ENCODE peak calls at places on chromosomes 2 and 18, in seven cellular contexts. One of them, this sample, is unnamed.

GRCh38 chr2:200950378-200950777 is 13.1 kb downstream of the ORC2 start:
- DNase-seq in foreskin fibroblast: no peak
- DNase-seq in activated CD8-positive, alpha-beta memory T cell treated with anti-CD3 and anti-CD28 coated beads for 48 hours: no peak
- DNase-seq in stimulated activated CD8-positive, alpha-beta memory T cell treated with anti-CD3 and anti-CD28 coated beads, Interleukin-4, amount 100 ng/mL, for 24 hours: no peak
- DNase-seq in AG04449: no peak
- DNase-seq in tibial artery: no peak
- DNase-seq in activated naive CD4-positive, alpha-beta T cell treated with anti-CD3 and anti-CD28 coated beads, Interleukin-2, amount 10 ng/mL, durations not matched to agents 7 days and 5 days: no peak
- DNase-seq in this sample: no peak

GRCh38 chr2:101679801-101680487 is 17.6 kb upstream of the MAP4K4 start:
- DNase-seq in foreskin fibroblast: no peak
- DNase-seq in activated CD8-positive, alpha-beta memory T cell treated with anti-CD3 and anti-CD28 coated beads for 48 hours: no peak
- DNase-seq in stimulated activated CD8-positive, alpha-beta memory T cell treated with anti-CD3 and anti-CD28 coated beads, Interleukin-4, amount 100 ng/mL, for 24 hours: no peak
- DNase-seq in AG04449: no peak
- DNase-seq in tibial artery: no peak
- DNase-seq in activated naive CD4-positive, alpha-beta T cell treated with anti-CD3 and anti-CD28 coated beads, Interleukin-2, amount 10 ng/mL, durations not matched to agents 7 days and 5 days: no peak
- DNase-seq in this sample: no peak

GRCh38 chr18:58784601-58785137 is 80.0 kb upstream of the ZNF532 start:
- DNase-seq in foreskin fibroblast: no peak
- DNase-seq in activated CD8-positive, alpha-beta memory T cell treated with anti-CD3 and anti-CD28 coated beads for 48 hours: no peak
- DNase-seq in stimulated activated CD8-positive, alpha-beta memory T cell treated with anti-CD3 and anti-CD28 coated beads, Interleukin-4, amount 100 ng/mL, for 24 hours: no peak
- DNase-seq in AG04449: no peak
- DNase-seq in tibial artery: peak
- DNase-seq in activated naive CD4-positive, alpha-beta T cell treated with anti-CD3 and anti-CD28 coated beads, Interleukin-2, amount 10 ng/mL, durations not matched to agents 7 days and 5 days: no peak
- DNase-seq in this sample: no peak

GRCh38 chr2:20040489-20041172 is 10.8 kb downstream of the LAPTM4A start:
- DNase-seq in foreskin fibroblast: no peak
- DNase-seq in activated CD8-positive, alpha-beta memory T cell treated with anti-CD3 and anti-CD28 coated beads for 48 hours: no peak
- DNase-seq in stimulated activated CD8-positive, alpha-beta memory T cell treated with anti-CD3 and anti-CD28 coated beads, Interleukin-4, amount 100 ng/mL, for 24 hours: no peak
- DNase-seq in AG04449: no peak
- DNase-seq in tibial artery: no peak
- DNase-seq in activated naive CD4-positive, alpha-beta T cell treated with anti-CD3 and anti-CD28 coated beads, Interleukin-2, amount 10 ng/mL, durations not matched to agents 7 days and 5 days: no peak
- DNase-seq in this sample: peak

GRCh38 chr2:241777167-241777685 is 604 bp downstream of the GAL3ST2 start:
- DNase-seq in foreskin fibroblast: no peak
- DNase-seq in activated CD8-positive, alpha-beta memory T cell treated with anti-CD3 and anti-CD28 coated beads for 48 hours: no peak
- DNase-seq in stimulated activated CD8-positive, alpha-beta memory T cell treated with anti-CD3 and anti-CD28 coated beads, Interleukin-4, amount 100 ng/mL, for 24 hours: no peak
- DNase-seq in AG04449: no peak
- DNase-seq in tibial artery: no peak
- DNase-seq in activated naive CD4-positive, alpha-beta T cell treated with anti-CD3 and anti-CD28 coated beads, Interleukin-2, amount 10 ng/mL, durations not matched to agents 7 days and 5 days: no peak
- DNase-seq in this sample: no peak

GRCh38 chr2:898319-898718 is 52.3 kb upstream of the SNTG2 start:
- DNase-seq in foreskin fibroblast: no peak
- DNase-seq in activated CD8-positive, alpha-beta memory T cell treated with anti-CD3 and anti-CD28 coated beads for 48 hours: no peak
- DNase-seq in stimulated activated CD8-positive, alpha-beta memory T cell treated with anti-CD3 and anti-CD28 coated beads, Interleukin-4, amount 100 ng/mL, for 24 hours: no peak
- DNase-seq in AG04449: no peak
- DNase-seq in tibial artery: no peak
- DNase-seq in activated naive CD4-positive, alpha-beta T cell treated with anti-CD3 and anti-CD28 coated beads, Interleukin-2, amount 10 ng/mL, durations not matched to agents 7 days and 5 days: no peak
- DNase-seq in this sample: no peak

GRCh38 chr2:151071906-151072305 is 189.8 kb downstream of the RBM43 start:
- DNase-seq in foreskin fibroblast: no peak
- DNase-seq in activated CD8-positive, alpha-beta memory T cell treated with anti-CD3 and anti-CD28 coated beads for 48 hours: no peak
- DNase-seq in stimulated activated CD8-positive, alpha-beta memory T cell treated with anti-CD3 and anti-CD28 coated beads, Interleukin-4, amount 100 ng/mL, for 24 hours: no peak
- DNase-seq in AG04449: no peak
- DNase-seq in tibial artery: no peak
- DNase-seq in activated naive CD4-positive, alpha-beta T cell treated with anti-CD3 and anti-CD28 coated beads, Interleukin-2, amount 10 ng/mL, durations not matched to agents 7 days and 5 days: no peak
- DNase-seq in this sample: peak

GRCh38 chr18:50099725-50100414 is 95.1 kb downstream of the MYO5B start:
- DNase-seq in foreskin fibroblast: peak
- DNase-seq in activated CD8-positive, alpha-beta memory T cell treated with anti-CD3 and anti-CD28 coated beads for 48 hours: no peak
- DNase-seq in stimulated activated CD8-positive, alpha-beta memory T cell treated with anti-CD3 and anti-CD28 coated beads, Interleukin-4, amount 100 ng/mL, for 24 hours: no peak
- DNase-seq in AG04449: peak
- DNase-seq in tibial artery: no peak
- DNase-seq in activated naive CD4-positive, alpha-beta T cell treated with anti-CD3 and anti-CD28 coated beads, Interleukin-2, amount 10 ng/mL, durations not matched to agents 7 days and 5 days: no peak
- DNase-seq in this sample: peak

GRCh38 chr2:128512664-128513415 is 194.2 kb upstream of the HS6ST1 start:
- DNase-seq in foreskin fibroblast: no peak
- DNase-seq in activated CD8-positive, alpha-beta memory T cell treated with anti-CD3 and anti-CD28 coated beads for 48 hours: no peak
- DNase-seq in stimulated activated CD8-positive, alpha-beta memory T cell treated with anti-CD3 and anti-CD28 coated beads, Interleukin-4, amount 100 ng/mL, for 24 hours: no peak
- DNase-seq in AG04449: no peak
- DNase-seq in tibial artery: no peak
- DNase-seq in activated naive CD4-positive, alpha-beta T cell treated with anti-CD3 and anti-CD28 coated beads, Interleukin-2, amount 10 ng/mL, durations not matched to agents 7 days and 5 days: no peak
- DNase-seq in this sample: no peak

GRCh38 chr2:96114903-96115581 is 1.3 kb downstream of the ADRA2B start:
- DNase-seq in foreskin fibroblast: no peak
- DNase-seq in activated CD8-positive, alpha-beta memory T cell treated with anti-CD3 and anti-CD28 coated beads for 48 hours: no peak
- DNase-seq in stimulated activated CD8-positive, alpha-beta memory T cell treated with anti-CD3 and anti-CD28 coated beads, Interleukin-4, amount 100 ng/mL, for 24 hours: no peak
- DNase-seq in AG04449: no peak
- DNase-seq in tibial artery: no peak
- DNase-seq in activated naive CD4-positive, alpha-beta T cell treated with anti-CD3 and anti-CD28 coated beads, Interleukin-2, amount 10 ng/mL, durations not matched to agents 7 days and 5 days: no peak
- DNase-seq in this sample: no peak

GRCh38 chr2:16155351-16156145 is 215.2 kb downstream of the MYCN start:
- DNase-seq in foreskin fibroblast: no peak
- DNase-seq in activated CD8-positive, alpha-beta memory T cell treated with anti-CD3 and anti-CD28 coated beads for 48 hours: no peak
- DNase-seq in stimulated activated CD8-positive, alpha-beta memory T cell treated with anti-CD3 and anti-CD28 coated beads, Interleukin-4, amount 100 ng/mL, for 24 hours: no peak
- DNase-seq in AG04449: no peak
- DNase-seq in tibial artery: no peak
- DNase-seq in activated naive CD4-positive, alpha-beta T cell treated with anti-CD3 and anti-CD28 coated beads, Interleukin-2, amount 10 ng/mL, durations not matched to agents 7 days and 5 days: no peak
- DNase-seq in this sample: no peak